ENCODE peak calls at places on chromosomes 5 and 9, in four cellular contexts. X is endothelial cell of umbilical vein, R is IMR-90, P is K562. Q is an unnamed sample. For H3K9me1, the result is how much of the 10 kb centered on the place peaks cover.

GRCh38 chr5:176152191-176152932 is 85.9 kb upstream of the SIMC1 start:
- DNase-seq in X (no peak), R (peak), P (peak), Q (no peak)

GRCh38 chr9:124480621-124480981 is 26.6 kb downstream of the NR5A1 start:
- DNase-seq in X (peak), R (peak), P (peak), Q (no peak)

GRCh38 chr9:131954299-131954698 is 125.4 kb downstream of the MED27 start:
- DNase-seq in X (no peak), R (no peak), P (peak), Q (no peak)

GRCh38 chr9:1460143-1460769 is 410.1 kb downstream of the DMRT2 start:
- DNase-seq in X (no peak), R (no peak), P (peak), Q (no peak)

GRCh38 chr9:89096807-89097206 is 81.8 kb downstream of the SHC3 start:
- DNase-seq in X (no peak), R (no peak), P (no peak), Q (no peak)

GRCh38 chr9:92151691-92152393 is 36.6 kb upstream of the SPTLC1 start:
- DNase-seq in X (peak), R (peak), P (no peak), Q (no peak)

GRCh38 chr9:78871452-78872331 is 574.8 kb downstream of the PSAT1 start:
- DNase-seq in X (peak), R (peak), P (no peak), Q (peak)

GRCh38 chr9:134185536-134186011 is 21.2 kb upstream of the RNU6ATAC start:
- DNase-seq in X (no peak), R (no peak), P (no peak), Q (no peak)

GRCh38 chr5:79070002-79070567 is 518 bp downstream of the BHMT2 start:
- DNase-seq in X (peak), R (peak), P (no peak), Q (no peak)

GRCh38 chr9:129885670-129886106 is 50.4 kb downstream of the USP20 start:
- DNase-seq in X (peak), R (peak), P (peak), Q (peak)

GRCh38 chr5:35229076-35230042 is 928 bp downstream of the PRLR start:
- DNase-seq in X (no peak), R (no peak), P (no peak), Q (no peak)

GRCh38 chr9:76371901-76372300 is 22.3 kb downstream of the RFK start:
- DNase-seq in X (peak), R (peak), P (no peak), Q (no peak)

GRCh38 chr9:134399435-134400056 is 73.3 kb downstream of the RXRA start:
- DNase-seq in X (peak), R (peak), P (peak), Q (no peak)

GRCh38 chr5:54309751-54310432 is 481 bp downstream of the ARL15 start:
- DNase-seq in X (peak), R (peak), P (no peak), Q (no peak)

GRCh38 chr9:96136992-96137665 is 164.8 kb downstream of the HSD17B3 start:
- DNase-seq in X (peak), R (peak), P (no peak), Q (no peak)

GRCh38 chr5:179229331-179229761 is 115.9 kb downstream of the ADAMTS2 start:
- DNase-seq in X (no peak), R (no peak), P (no peak), Q (no peak)

GRCh38 chr5:34684281-34684979 is 28.3 kb downstream of the RAI14 start:
- DNase-seq in X (peak), R (peak), P (no peak), Q (peak)

GRCh38 chr9:135348076-135348787 is 131.3 kb upstream of the PPP1R26 start:
- DNase-seq in X (no peak), R (no peak), P (no peak), Q (no peak)

GRCh38 chr9:2267171-2267740 is 252.1 kb downstream of the SMARCA2 start:
- DNase-seq in X (no peak), R (no peak), P (no peak), Q (no peak)

GRCh38 chr5:126450895-126451294 is 27.7 kb downstream of the GRAMD2B start:
- DNase-seq in X (no peak), R (no peak), P (no peak), Q (no peak)

GRCh38 chr5:141811287-141812155 is 66.7 kb downstream of the PCDH1 start:
- DNase-seq in X (no peak), R (no peak), P (peak), Q (no peak)

GRCh38 chr5:137075163-137075970 is 423.8 kb downstream of the SPOCK1 start:
- DNase-seq in X (peak), R (peak), P (peak), Q (peak)

GRCh38 chr5:1703352-1704050 is 96.1 kb downstream of the MRPL36 start:
- DNase-seq in X (no peak), R (no peak), P (no peak), Q (no peak)

GRCh38 chr9:121169094-121169601 is 32.5 kb downstream of the RAB14 start:
- DNase-seq in X (peak), R (no peak), P (no peak), Q (no peak)

GRCh38 chr5:95731571-95732554 is 727 bp downstream of the RHOBTB3 start:
- DNase-seq in X (peak), R (peak), P (peak), Q (no peak)

GRCh38 chr5:82885657-82886389 is 191.4 kb downstream of the TMEM167A start:
- DNase-seq in X (no peak), R (peak), P (no peak), Q (no peak)

GRCh38 chr5:179871506-179871905 is 12.9 kb upstream of the MRNIP start:
- DNase-seq in X (no peak), R (no peak), P (no peak), Q (no peak)

DNA sequence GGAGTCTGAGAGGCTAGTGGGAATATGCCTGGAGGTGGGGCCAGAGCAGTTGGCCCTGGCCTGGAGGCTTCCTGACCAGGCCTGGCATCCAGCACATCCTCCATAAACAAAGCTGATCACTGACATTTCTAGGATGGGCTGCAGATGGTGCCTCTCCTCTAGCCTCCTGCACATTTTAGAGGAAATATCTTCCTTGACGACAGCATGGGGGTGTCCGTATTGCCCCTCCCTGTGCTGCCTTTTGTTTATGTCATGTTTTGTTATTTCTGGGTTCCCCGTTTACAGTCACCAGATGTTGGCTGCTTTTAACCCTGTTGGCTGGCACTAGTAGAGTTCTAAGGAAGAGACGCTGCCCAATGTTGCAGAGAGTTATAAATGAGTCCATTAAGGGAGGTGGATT is 148.5 kb downstream of the PHF2 start:
- DNase-seq in X (no peak), R (no peak), P (no peak), Q (no peak)
- H3K27ac ChIP-seq in X (no peak), R (no peak), P (no peak), Q (no peak)

GRCh38 chr5:149837680-149838269 is 106.8 kb downstream of the PDE6A start:
- DNase-seq in X (peak), R (peak), P (peak), Q (no peak)

GRCh38 chr5:149836451-149837139 is 106.5 kb downstream of the PPARGC1B start:
- DNase-seq in X (no peak), R (no peak), P (no peak), Q (no peak)

GRCh38 chr5:149840226-149840825 is 104.3 kb downstream of the PDE6A start:
- DNase-seq in X (no peak), R (no peak), P (no peak), Q (no peak)

GRCh38 chr5:149839761-149840160 is 104.8 kb downstream of the PDE6A start:
- DNase-seq in X (no peak), R (peak), P (no peak), Q (no peak)

GRCh38 chr5:149838881-149839739 is 105.5 kb downstream of the PDE6A start:
- DNase-seq in X (no peak), R (peak), P (no peak), Q (peak)
- H3K9me1 ChIP-seq in X (under half), R (under half), P (under half), Q (under half)

DNA sequence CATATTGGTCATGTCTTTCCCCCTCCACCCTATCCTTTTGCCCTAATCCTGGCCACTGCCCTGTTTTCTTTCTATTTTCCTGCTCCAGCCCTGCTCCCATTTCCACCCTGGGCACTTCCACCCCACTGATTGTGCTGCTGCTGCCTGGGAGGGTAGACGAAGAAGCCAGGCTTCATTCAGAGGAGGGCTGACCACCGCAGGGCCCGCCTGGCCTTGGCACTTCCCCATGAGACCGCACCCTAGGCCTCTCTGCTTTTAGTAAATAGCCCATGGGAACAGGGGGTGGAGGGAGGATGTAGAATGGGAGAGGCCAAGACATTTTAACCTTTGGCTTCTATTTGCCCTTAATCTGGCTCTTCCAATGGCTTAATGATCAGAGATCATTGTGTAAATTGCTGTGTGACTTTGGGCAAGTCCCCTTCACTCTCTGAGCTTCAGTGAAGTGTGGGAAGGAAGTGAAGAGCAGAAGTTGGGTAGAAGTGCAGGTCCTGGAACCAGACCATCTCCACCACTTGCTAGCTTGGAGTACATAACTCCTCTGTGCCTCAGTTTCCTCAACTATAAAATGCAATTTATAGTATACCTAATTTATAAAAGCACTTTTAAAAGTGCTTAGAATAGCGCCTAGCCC is 13.6 kb upstream of the GPX3 start:
- DNase-seq in X (no peak), R (no peak), P (no peak), Q (no peak)
- H3K27ac ChIP-seq in X (no peak), R (peak), P (no peak), Q (no peak)

DNA sequence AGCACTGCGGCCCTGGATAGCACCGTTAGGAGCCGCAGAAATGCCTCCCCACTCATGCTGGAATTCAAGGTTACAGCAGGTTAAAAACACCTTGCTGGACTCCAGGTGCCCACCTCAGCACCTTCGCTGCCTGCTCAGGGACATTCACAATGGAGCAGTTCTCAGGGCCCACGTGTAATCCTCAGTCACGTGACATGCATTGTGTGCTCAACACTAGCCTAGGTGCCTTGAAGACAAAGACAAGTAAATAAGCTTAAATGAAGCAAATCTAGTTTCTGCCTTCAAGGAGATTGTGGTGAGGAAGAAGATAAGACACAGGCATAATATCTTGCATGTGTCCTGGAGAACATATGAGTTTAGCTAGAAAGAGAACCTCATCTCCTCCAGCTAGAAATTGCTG is 82.1 kb downstream of the FSTL4 start:
- DNase-seq in X (no peak), R (no peak), P (no peak), Q (no peak)
- H3K9me1 ChIP-seq in X (under half), R (under half), P (under half), Q (under half)

DNA sequence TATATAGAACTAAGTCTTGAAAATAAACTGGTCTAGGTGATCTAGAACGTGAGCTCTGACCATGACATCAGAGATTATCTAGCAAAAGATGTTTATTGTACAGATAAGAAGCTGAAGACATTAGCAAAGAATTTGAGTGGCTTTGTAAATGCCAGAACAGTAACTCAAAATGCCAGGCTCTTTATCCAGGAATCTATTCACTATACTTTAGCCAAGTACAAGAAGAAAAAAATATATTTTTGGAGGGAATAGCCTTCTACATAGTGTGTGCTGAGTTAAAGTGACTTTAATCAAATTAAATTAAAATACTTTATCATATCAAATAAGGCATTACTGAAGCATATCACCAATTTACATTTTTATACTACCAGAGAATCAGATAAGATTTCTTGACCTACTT is 132.6 kb upstream of the ITGA1 start:
- DNase-seq in X (no peak), R (no peak), P (no peak), Q (no peak)
- H3K27ac ChIP-seq in X (no peak), R (no peak), P (no peak), Q (no peak)

GRCh38 chr5:97095318-97095732 is 47.1 kb downstream of the LIX1 start:
- DNase-seq in X (no peak), R (no peak), P (no peak), Q (no peak)
- H3K9me1 ChIP-seq in X (under half), R (under half), P (under half), Q (under half)